ENCODE peak calls at places on chromosomes 1 and 21, in five cellular contexts. S is Caco-2, H is endothelial cell, J is heart left ventricle, U is neural crest cell. L is an unnamed sample.

GRCh38 chr1:159595006-159595405 is 7.4 kb downstream of the APCS start:
- DNase-seq in S (no peak), H (no peak), J (no peak), U (no peak), L (no peak)

GRCh38 chr1:160101717-160102522 is 3.5 kb upstream of the IGSF8 start:
- DNase-seq in S (no peak), H (no peak), J (no peak), U (no peak), L (no peak)

GRCh38 chr1:67211589-67212563 is 45.6 kb downstream of the IL23R start:
- DNase-seq in S (no peak), H (peak), J (no peak), U (peak), L (peak)

GRCh38 chr1:44775930-44776748 is 799 bp downstream of the RPS8 start:
- DNase-seq in S (no peak), H (no peak), J (no peak), U (no peak), L (no peak)

GRCh38 chr1:116243673-116244101 is 129.4 kb upstream of the ATP1A1 start:
- DNase-seq in S (no peak), H (no peak), J (no peak), U (no peak), L (no peak)

GRCh38 chr1:2438038-2438437 is 25.7 kb upstream of the PEX10 start:
- DNase-seq in S (no peak), H (no peak), J (no peak), U (no peak), L (no peak)

GRCh38 chr1:109914587-109915240 is 4.1 kb downstream of the CSF1 start:
- DNase-seq in S (no peak), H (no peak), J (no peak), U (no peak), L (no peak)

GRCh38 chr1:40182956-40183710 is 21.9 kb downstream of the RLF start:
- DNase-seq in S (no peak), H (peak), J (no peak), U (no peak), L (no peak)

GRCh38 chr1:53735261-53735660 is 3.7 kb downstream of the GLIS1 start:
- DNase-seq in S (no peak), H (no peak), J (no peak), U (no peak), L (no peak)

GRCh38 chr1:167905671-167906070 is 8.3 kb downstream of the ADCY10 start:
- DNase-seq in S (no peak), H (no peak), J (no peak), U (no peak), L (no peak)

GRCh38 chr1:235068155-235069121 is 60.2 kb downstream of the TOMM20 start:
- DNase-seq in S (peak), H (no peak), J (no peak), U (no peak), L (no peak)

GRCh38 chr21:31753949-31754348 is 22.0 kb upstream of the SCAF4 start:
- DNase-seq in S (no peak), H (no peak), J (no peak), U (no peak), L (no peak)

GRCh38 chr1:90879281-90879680 is 142.6 kb downstream of the ZNF644 start:
- DNase-seq in S (no peak), H (no peak), J (no peak), U (no peak), L (no peak)

GRCh38 chr1:26923711-26924110 is 2.2 kb downstream of the NUDC start:
- DNase-seq in S (no peak), H (no peak), J (no peak), U (no peak), L (no peak)

GRCh38 chr1:15937706-15938168 is 38.2 kb downstream of the ZBTB17 start:
- DNase-seq in S (no peak), H (no peak), J (no peak), U (no peak), L (no peak)

GRCh38 chr1:56758135-56758534 is 61.1 kb downstream of the FYB2 start:
- DNase-seq in S (peak), H (peak), J (peak), U (no peak), L (no peak)

GRCh38 chr1:3533051-3534048 is 78.0 kb downstream of the MEGF6 start:
- DNase-seq in S (no peak), H (peak), J (no peak), U (no peak), L (no peak)

GRCh38 chr1:45038661-45039364 is 26.8 kb downstream of the UROD start:
- DNase-seq in S (no peak), H (no peak), J (no peak), U (no peak), L (no peak)

GRCh38 chr1:89198500-89199072 is at the start of gene GBP4:
- DNase-seq in S (no peak), H (peak), J (peak), U (no peak), L (no peak)

GRCh38 chr21:31911138-31911907 is 38.5 kb downstream of the HUNK start:
- DNase-seq in S (peak), H (no peak), J (no peak), U (no peak), L (no peak)

GRCh38 chr1:150548632-150549495 is at the start of gene ADAMTSL4:
- DNase-seq in S (peak), H (peak), J (peak), U (peak), L (peak)

GRCh38 chr1:45569571-45569961 is 14.3 kb upstream of the NASP start:
- DNase-seq in S (no peak), H (no peak), J (no peak), U (no peak), L (no peak)

GRCh38 chr1:231691618-231692259 is 65.1 kb downstream of the DISC1 start:
- DNase-seq in S (no peak), H (peak), J (no peak), U (peak), L (no peak)

GRCh38 chr1:36743286-36744005 is 260.7 kb upstream of the CSF3R start:
- DNase-seq in S (no peak), H (no peak), J (no peak), U (no peak), L (no peak)

GRCh38 chr1:29849038-29849750 is 612.9 kb downstream of the PTPRU start:
- DNase-seq in S (no peak), H (peak), J (no peak), U (peak), L (no peak)

GRCh38 chr21:45322231-45322959 is 34.7 kb upstream of the POFUT2 start:
- DNase-seq in S (peak), H (no peak), J (no peak), U (no peak), L (no peak)

GRCh38 chr1:173997796-173998195 is 24.4 kb downstream of the RC3H1 start:
- DNase-seq in S (no peak), H (no peak), J (no peak), U (no peak), L (no peak)

GRCh38 chr1:69433073-69433472 is 134.6 kb upstream of the LRRC7 start:
- DNase-seq in S (no peak), H (no peak), J (no peak), U (no peak), L (no peak)

GRCh38 chr21:45448283-45448809 is 43.4 kb downstream of the COL18A1 start:
- DNase-seq in S (no peak), H (no peak), J (peak), U (no peak), L (no peak)

DNA sequence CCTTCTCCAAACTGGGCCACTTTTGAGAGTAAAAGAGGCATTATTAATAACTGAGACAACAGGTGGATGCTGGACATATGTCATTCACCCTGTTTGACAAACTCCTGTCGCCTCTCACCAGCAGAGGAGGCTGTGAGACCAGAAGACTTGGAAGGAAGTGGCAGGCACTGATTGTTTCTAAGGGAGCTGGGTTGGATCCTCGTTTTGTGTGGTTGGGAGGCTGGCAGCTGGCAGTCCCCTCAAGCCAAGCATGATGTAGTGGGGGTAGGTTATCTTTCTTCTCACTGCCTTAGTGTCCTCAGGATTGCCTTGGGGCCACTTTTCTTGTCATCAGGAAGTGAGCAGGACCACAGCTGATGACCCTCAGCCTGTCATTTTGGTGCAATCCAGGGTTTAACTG is 86.5 kb upstream of the KCNJ15 start:
- DNase-seq in S (no peak), H (peak), J (peak), U (no peak), L (no peak)
- TF ChIP-seq CTCF in S (no peak), H (peak), J (peak), U (peak), L (peak)

GRCh38 chr21:35677298-35677841 is 383.0 kb downstream of the SETD4 start:
- DNase-seq in S (no peak), H (no peak), J (no peak), U (no peak), L (no peak)

GRCh38 chr21:35678393-35678792 is 381.9 kb downstream of the SETD4 start:
- DNase-seq in S (no peak), H (no peak), J (no peak), U (no peak), L (no peak)

GRCh38 chr21:35674272-35674671 is 386.1 kb downstream of the SETD4 start:
- DNase-seq in S (no peak), H (no peak), J (no peak), U (no peak), L (no peak)

GRCh38 chr21:35672313-35672712 is 388.0 kb downstream of the SETD4 start:
- DNase-seq in S (no peak), H (no peak), J (no peak), U (no peak), L (no peak)

DNA sequence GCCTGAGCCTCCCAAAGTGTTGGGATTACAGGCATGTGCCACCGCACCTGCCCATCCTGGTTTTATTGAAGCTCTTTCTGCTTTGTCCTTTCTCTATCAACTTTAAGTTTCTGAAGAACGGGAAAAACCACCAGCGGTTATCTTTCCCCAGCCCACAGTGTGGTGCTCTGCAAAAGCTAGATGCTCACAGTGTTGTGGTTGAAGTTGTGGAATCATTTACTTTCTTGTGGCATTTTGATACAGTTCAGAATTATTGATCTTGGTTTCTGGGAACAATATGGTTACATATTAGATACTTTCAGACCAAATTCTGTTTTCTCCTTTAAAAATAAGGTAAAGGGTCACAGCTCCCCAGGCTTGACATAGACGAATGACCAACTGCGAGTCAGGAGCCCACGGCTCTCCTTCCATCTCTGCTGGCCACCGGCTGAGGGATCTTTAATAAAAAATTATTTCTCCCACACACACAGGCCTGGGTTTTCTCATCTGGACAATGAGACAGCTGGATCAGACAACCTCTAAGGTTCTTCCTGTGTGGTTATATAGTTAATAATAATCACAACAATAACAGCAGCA is 385.3 kb downstream of the SETD4 start:
- DNase-seq in S (no peak), H (no peak), J (no peak), U (no peak), L (no peak)
- TF ChIP-seq CTCF in S (no peak), H (no peak), J (no peak), U (no peak), L (no peak)

DNA sequence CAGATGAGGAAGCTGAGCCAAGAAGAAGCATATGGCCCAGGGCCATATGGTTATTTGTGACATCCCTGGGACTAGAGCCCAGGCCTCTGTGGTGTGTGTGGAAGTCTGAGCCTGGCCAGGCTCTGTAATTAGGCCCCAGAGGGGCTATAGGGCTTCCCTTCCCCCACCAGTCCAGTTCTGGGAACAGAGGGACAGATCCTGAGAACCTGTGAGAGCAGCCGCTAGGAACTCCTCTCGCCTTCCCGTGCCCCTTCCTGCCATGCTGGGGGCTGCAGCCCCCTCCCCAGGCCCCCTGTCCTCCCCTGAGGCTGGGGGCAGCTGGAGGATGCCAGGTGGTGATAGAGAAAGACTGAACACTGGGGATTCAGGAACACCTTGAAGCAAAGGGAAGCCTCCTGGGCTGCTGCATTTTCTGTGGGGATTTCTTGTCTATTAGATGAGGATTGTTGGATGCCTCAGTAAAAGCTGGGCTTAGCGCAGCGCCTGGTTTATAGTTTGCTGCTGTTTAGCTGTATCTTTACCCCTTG is 33.3 kb downstream of the COQ8A start:
- DNase-seq in S (no peak), H (no peak), J (peak), U (no peak), L (no peak)
- TF ChIP-seq CTCF in S (no peak), H (no peak), J (no peak), U (no peak), L (no peak)

GRCh38 chr21:41772351-41773080 is 5.7 kb upstream of the RIPK4 start:
- DNase-seq in S (no peak), H (no peak), J (no peak), U (no peak), L (no peak)
- TF ChIP-seq CTCF in S (no peak), H (no peak), J (no peak), U (no peak), L (no peak)

GRCh38 chr1:87981810-87982209 is 653.1 kb downstream of the LMO4 start:
- DNase-seq in S (no peak), H (no peak), J (no peak), U (no peak), L (no peak)

GRCh38 chr1:87989346-87989745 is 660.7 kb downstream of the LMO4 start:
- DNase-seq in S (no peak), H (no peak), J (no peak), U (no peak), L (no peak)

GRCh38 chr1:87983841-87984240 is 655.2 kb downstream of the LMO4 start:
- DNase-seq in S (no peak), H (no peak), J (no peak), U (no peak), L (no peak)

GRCh38 chr1:87985071-87985470 is 656.4 kb downstream of the LMO4 start:
- DNase-seq in S (no peak), H (no peak), J (no peak), U (no peak), L (no peak)

GRCh38 chr1:87986154-87986914 is 657.7 kb downstream of the LMO4 start:
- DNase-seq in S (no peak), H (no peak), J (no peak), U (no peak), L (no peak)
- TF ChIP-seq CTCF in S (no peak), H (no peak), J (no peak), U (peak), L (no peak)

GRCh38 chr21:39658066-39658465 is 45.3 kb downstream of the B3GALT5 start:
- DNase-seq in S (no peak), H (no peak), J (no peak), U (no peak), L (no peak)

GRCh38 chr21:39656209-39656608 is 43.5 kb downstream of the B3GALT5 start:
- DNase-seq in S (no peak), H (no peak), J (no peak), U (no peak), L (no peak)

GRCh38 chr21:39657091-39657689 is 44.5 kb downstream of the B3GALT5 start:
- DNase-seq in S (no peak), H (no peak), J (no peak), U (no peak), L (no peak)

GRCh38 chr21:39654951-39655350 is 42.2 kb downstream of the B3GALT5 start:
- DNase-seq in S (no peak), H (no peak), J (no peak), U (no peak), L (no peak)

GRCh38 chr21:39655589-39655988 is 42.8 kb downstream of the B3GALT5 start:
- DNase-seq in S (no peak), H (no peak), J (no peak), U (no peak), L (no peak)
- TF ChIP-seq CTCF in S (no peak), H (no peak), J (no peak), U (no peak), L (no peak)

GRCh38 chr1:12619396-12620141 is 1.6 kb upstream of the DHRS3 start:
- DNase-seq in S (peak), H (peak), J (peak), U (peak), L (peak)

GRCh38 chr1:12618661-12619395 is 818 bp upstream of the DHRS3 start:
- DNase-seq in S (peak), H (peak), J (peak), U (no peak), L (peak)

GRCh38 chr1:12621346-12622320 is 3.6 kb upstream of the DHRS3 start:
- DNase-seq in S (no peak), H (no peak), J (peak), U (no peak), L (no peak)

GRCh38 chr1:12620931-12621330 is 2.9 kb upstream of the DHRS3 start:
- DNase-seq in S (no peak), H (no peak), J (no peak), U (no peak), L (no peak)

DNA sequence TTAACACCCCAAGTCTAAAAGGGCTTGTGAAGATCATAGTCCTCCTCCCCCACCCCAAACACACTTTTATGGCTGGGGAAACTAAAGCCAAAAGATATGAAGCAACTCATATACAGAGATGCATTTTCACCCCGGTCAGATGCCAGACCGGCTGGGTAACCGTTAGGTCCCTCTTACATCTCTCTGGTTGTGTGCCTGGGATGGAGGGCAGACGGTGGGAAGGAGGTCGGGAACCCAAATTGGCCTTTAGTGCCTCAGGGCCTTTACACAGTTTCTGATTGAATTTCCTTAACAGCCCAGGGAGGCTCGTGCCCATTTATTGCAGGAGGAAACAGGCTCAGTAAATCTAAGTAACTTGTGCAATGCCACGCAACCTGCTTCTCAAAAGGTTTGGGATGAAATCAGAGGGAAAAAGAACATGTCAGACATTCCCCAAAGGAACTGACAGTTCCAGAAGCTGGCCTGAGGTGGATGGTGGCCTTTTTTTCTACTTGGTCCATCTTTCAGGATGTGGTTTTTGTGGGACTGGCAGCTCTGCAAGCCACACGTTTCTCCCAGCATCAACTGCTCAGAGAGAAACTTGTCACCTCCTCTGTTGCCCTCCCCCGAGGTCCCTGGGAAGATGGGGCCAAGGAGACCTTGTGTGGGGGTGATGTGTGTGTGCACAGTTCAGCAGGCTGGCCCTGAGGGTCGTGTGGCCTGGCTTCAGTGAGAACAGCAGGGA is 2.3 kb upstream of the DHRS3 start:
- DNase-seq in S (no peak), H (no peak), J (no peak), U (no peak), L (no peak)
- TF ChIP-seq CTCF in S (no peak), H (no peak), J (no peak), U (no peak), L (no peak)

GRCh38 chr21:46551636-46552241 is 53.1 kb downstream of the S100B start:
- DNase-seq in S (no peak), H (no peak), J (peak), U (no peak), L (no peak)
- TF ChIP-seq CTCF in S (no peak), H (no peak), J (no peak), U (no peak), L (no peak)

GRCh38 chr1:117815926-117816325 is 113.5 kb downstream of the GDAP2 start:
- DNase-seq in S (no peak), H (no peak), J (no peak), U (no peak), L (no peak)
- TF ChIP-seq CTCF in S (no peak), H (no peak), J (no peak), U (peak), L (peak)

L was measured in progenitor cell of endocrine pancreas.